ENCODE peak calls at places on chromosomes 13 and 19, in seven cellular contexts. N, E, M, D, W, R and B are unnamed samples.

GRCh38 chr19:29764322-29764721 is 47.5 kb upstream of the CCNE1 start:
- DNase-seq in N (no peak), E (no peak), M (no peak), D (no peak), W (no peak), R (no peak), B (no peak)

GRCh38 chr13:72539925-72540324 is 187.5 kb downstream of the MZT1 start:
- DNase-seq in N (no peak), E (no peak), M (no peak), D (no peak), W (no peak), R (no peak), B (no peak)

GRCh38 chr19:36916991-36917390 is 859 bp downstream of the ZNF568 start:
- DNase-seq in N (peak), E (no peak), M (peak), D (no peak), W (no peak), R (peak), B (no peak)

GRCh38 chr13:36736119-36736726 is 62.4 kb downstream of the SERTM1 start:
- DNase-seq in N (peak), E (no peak), M (peak), D (no peak), W (peak), R (peak), B (no peak)

GRCh38 chr13:114035583-114036501 is 62.0 kb upstream of the C13orf46 start:
- DNase-seq in N (peak), E (no peak), M (peak), D (no peak), W (no peak), R (peak), B (no peak)

GRCh38 chr13:51646041-51646670 is 61.9 kb downstream of the WDFY2 start:
- DNase-seq in N (no peak), E (no peak), M (no peak), D (no peak), W (no peak), R (peak), B (no peak)

GRCh38 chr19:13234518-13234917 is 84.3 kb downstream of the IER2 start:
- DNase-seq in N (peak), E (no peak), M (no peak), D (no peak), W (peak), R (peak), B (peak)

GRCh38 chr13:112689498-112690241 is at the start of gene ATP11A:
- DNase-seq in N (peak), E (peak), M (peak), D (peak), W (peak), R (peak), B (peak)

GRCh38 chr19:16585808-16586476 is 13.7 kb upstream of the SLC35E1 start:
- DNase-seq in N (no peak), E (no peak), M (peak), D (no peak), W (no peak), R (no peak), B (no peak)

GRCh38 chr19:29217591-29217990 is 4.6 kb upstream of the UQCRFS1 start:
- DNase-seq in N (no peak), E (no peak), M (no peak), D (no peak), W (no peak), R (no peak), B (no peak)

GRCh38 chr13:113035209-113035800 is 66.3 kb downstream of the MCF2L start:
- DNase-seq in N (no peak), E (no peak), M (no peak), D (no peak), W (no peak), R (no peak), B (no peak)

GRCh38 chr13:90445179-90445578 is 902.3 kb upstream of the MIR17HG start:
- DNase-seq in N (peak), E (no peak), M (peak), D (no peak), W (no peak), R (peak), B (no peak)

GRCh38 chr19:33797821-33798633 is 1.4 kb downstream of the KCTD15 start:
- DNase-seq in N (peak), E (no peak), M (peak), D (no peak), W (peak), R (peak), B (no peak)

GRCh38 chr13:95474992-95475391 is 77.5 kb upstream of the CLDN10 start:
- DNase-seq in N (no peak), E (no peak), M (no peak), D (no peak), W (no peak), R (peak), B (no peak)

GRCh38 chr19:50461066-50461875 is 15.0 kb upstream of the EMC10 start:
- DNase-seq in N (peak), E (no peak), M (peak), D (no peak), W (peak), R (peak), B (no peak)

GRCh38 chr19:42193706-42194105 is 23.8 kb downstream of the DEDD2 start:
- DNase-seq in N (peak), E (no peak), M (peak), D (no peak), W (no peak), R (no peak), B (no peak)

GRCh38 chr13:41788552-41788951 is 172.4 kb downstream of the VWA8 start:
- DNase-seq in N (no peak), E (no peak), M (no peak), D (no peak), W (no peak), R (no peak), B (no peak)

GRCh38 chr13:50574731-50575130 is 268.8 kb downstream of the DLEU7 start:
- DNase-seq in N (no peak), E (no peak), M (no peak), D (no peak), W (no peak), R (no peak), B (no peak)

GRCh38 chr13:102402292-102402691 is 444 bp upstream of the FGF14 start:
- DNase-seq in N (peak), E (no peak), M (peak), D (no peak), W (peak), R (peak), B (no peak)

GRCh38 chr13:113616991-113617749 is 32.6 kb downstream of the TFDP1 start:
- DNase-seq in N (no peak), E (no peak), M (peak), D (no peak), W (no peak), R (peak), B (no peak)

GRCh38 chr19:43768273-43769050 is 12.3 kb downstream of the KCNN4 start:
- DNase-seq in N (no peak), E (no peak), M (no peak), D (no peak), W (no peak), R (no peak), B (peak)

GRCh38 chr13:109778102-109778542 is 8.3 kb downstream of the IRS2 start:
- DNase-seq in N (no peak), E (no peak), M (peak), D (no peak), W (no peak), R (peak), B (no peak)

GRCh38 chr19:4343056-4343844 is at the start of gene MPND:
- DNase-seq in N (peak), E (peak), M (peak), D (peak), W (peak), R (peak), B (peak)

GRCh38 chr19:51136333-51136732 is 5.8 kb upstream of the SIGLEC7 start:
- DNase-seq in N (no peak), E (no peak), M (no peak), D (no peak), W (no peak), R (no peak), B (no peak)

DNA sequence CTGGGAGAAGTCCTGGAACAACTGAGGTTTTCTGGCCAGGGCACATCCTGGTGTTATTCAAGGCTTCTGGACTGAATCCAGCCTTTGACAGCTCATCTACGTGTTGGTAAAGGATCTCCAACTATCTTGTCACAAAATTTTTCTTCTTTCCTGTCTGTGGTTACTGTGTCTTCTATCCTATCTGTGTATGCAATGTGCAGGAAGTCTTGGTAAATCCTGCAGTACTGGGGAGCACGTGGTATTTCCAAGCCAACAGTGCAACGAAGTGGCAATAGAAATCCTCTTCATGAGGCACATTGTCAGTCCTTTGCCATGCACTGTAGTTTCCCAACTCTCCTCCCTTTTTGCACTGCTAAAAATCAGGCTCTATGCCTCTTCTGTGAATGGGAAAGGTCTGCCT is 86.7 kb downstream of the ZNF100 start:
- DNase-seq in N (no peak), E (no peak), M (no peak), D (no peak), W (no peak), R (no peak), B (no peak)
- TF ChIP-seq CTCF in N (no peak), E (no peak), M (no peak), D (no peak), W (no peak), R (no peak), B (no peak)

GRCh38 chr19:10334340-10335148 is 1.2 kb upstream of the RAVER1 start:
- DNase-seq in N (peak), E (peak), M (peak), D (peak), W (peak), R (peak), B (peak)
- TF ChIP-seq CTCF in N (no peak), E (no peak), M (no peak), D (peak), W (no peak), R (peak), B (no peak)

GRCh38 chr19:18310966-18311365 is 11.9 kb downstream of the LSM4 start:
- DNase-seq in N (no peak), E (no peak), M (no peak), D (no peak), W (no peak), R (no peak), B (no peak)

GRCh38 chr19:18310118-18310909 is 12.6 kb downstream of the LSM4 start:
- DNase-seq in N (no peak), E (no peak), M (no peak), D (no peak), W (no peak), R (no peak), B (no peak)

GRCh38 chr19:18311495-18311894 is 11.4 kb downstream of the LSM4 start:
- DNase-seq in N (no peak), E (no peak), M (no peak), D (no peak), W (no peak), R (no peak), B (no peak)

GRCh38 chr19:18312021-18312534 is 10.8 kb downstream of the LSM4 start:
- DNase-seq in N (no peak), E (no peak), M (no peak), D (no peak), W (no peak), R (no peak), B (no peak)

GRCh38 chr19:18313398-18313797 is 9.5 kb downstream of the LSM4 start:
- DNase-seq in N (no peak), E (no peak), M (no peak), D (no peak), W (no peak), R (no peak), B (no peak)
- TF ChIP-seq CTCF in N (no peak), E (no peak), M (no peak), D (no peak), W (no peak), R (no peak), B (no peak)

DNA sequence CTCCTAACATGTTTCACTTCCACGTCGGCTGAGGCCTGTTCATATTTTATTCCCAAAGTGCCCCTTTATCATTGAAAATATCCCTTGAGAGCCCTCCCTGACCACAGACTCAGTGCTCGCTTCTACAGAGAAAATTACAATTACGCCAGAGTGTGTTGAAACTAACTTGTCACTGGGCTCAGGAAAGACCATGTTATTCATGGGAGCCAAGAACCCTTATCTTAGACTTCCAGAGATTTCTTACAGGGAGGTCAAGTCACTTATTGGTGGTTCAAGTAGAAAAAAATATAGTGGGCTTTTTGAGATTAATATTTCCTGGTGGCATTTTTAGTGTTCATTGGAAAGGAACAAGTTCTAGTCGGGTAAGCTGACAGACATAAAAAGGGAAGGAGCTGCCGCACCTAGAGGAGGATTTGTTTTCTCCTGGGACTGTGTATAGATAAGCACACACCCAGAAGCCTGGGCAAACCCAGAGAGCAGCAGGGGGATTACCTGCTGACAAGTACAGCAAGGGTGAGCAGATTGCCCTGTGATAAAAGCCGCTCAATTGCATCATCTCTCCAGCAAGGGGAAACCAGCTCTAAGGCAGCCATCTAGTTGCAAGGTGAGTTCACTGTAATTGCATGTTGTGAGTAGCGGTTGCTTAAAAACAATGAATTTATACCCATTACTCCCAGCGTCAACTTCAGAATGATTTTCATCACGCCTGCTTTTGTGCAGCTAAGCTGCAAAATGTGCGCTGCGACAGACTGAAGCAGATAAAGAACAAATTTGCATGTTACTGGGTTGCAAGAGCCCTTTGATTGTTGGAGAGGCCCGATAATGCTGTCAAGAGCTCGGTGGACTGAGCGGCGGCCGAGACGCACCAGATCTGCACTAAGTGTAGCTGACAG is 46.2 kb downstream of the DCT start:
- DNase-seq in N (no peak), E (no peak), M (no peak), D (no peak), W (no peak), R (peak), B (no peak)
- TF ChIP-seq CTCF in N (no peak), E (no peak), M (no peak), D (no peak), W (no peak), R (no peak), B (no peak)

GRCh38 chr13:81664872-81665271 is 1323.9 kb upstream of the SPRY2 start:
- DNase-seq in N (no peak), E (no peak), M (no peak), D (no peak), W (no peak), R (no peak), B (no peak)

GRCh38 chr13:81658598-81659370 is 1317.9 kb upstream of the SPRY2 start:
- DNase-seq in N (no peak), E (no peak), M (no peak), D (no peak), W (no peak), R (no peak), B (no peak)

GRCh38 chr13:81659984-81660383 is 1319.1 kb upstream of the SPRY2 start:
- DNase-seq in N (no peak), E (no peak), M (no peak), D (no peak), W (no peak), R (no peak), B (no peak)
- TF ChIP-seq CTCF in N (no peak), E (no peak), M (no peak), D (no peak), W (no peak), R (no peak), B (no peak)

DNA sequence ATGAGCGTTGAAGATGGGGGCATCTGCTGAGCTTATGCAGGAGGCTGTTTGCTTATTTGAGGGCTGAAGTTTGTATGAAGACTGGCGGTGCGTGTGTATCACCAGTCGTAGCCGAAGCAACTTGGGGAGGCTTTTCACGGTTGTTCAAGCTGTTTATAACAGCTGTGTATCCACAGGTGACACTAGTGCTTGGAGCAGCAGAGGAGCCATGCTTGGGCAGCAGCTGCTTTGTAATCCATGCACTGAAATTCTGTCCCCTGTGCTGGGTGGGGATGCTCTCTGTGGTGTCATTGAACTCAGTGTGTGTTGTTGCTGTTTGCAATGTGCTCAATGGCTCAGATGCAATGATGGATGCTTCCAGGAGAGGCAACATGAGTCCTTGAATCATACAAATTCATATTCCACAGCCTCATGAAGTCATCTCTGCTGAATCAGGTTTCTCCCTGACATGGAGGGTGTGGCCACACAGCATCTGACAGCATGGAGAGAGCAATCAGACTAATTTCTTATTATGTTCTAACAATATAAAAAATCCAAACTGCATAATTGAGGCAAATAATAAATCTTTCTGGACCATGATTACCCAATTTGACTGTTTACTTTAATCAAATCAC is 18.8 kb upstream of the GTF3A start:
- DNase-seq in N (no peak), E (no peak), M (no peak), D (no peak), W (no peak), R (no peak), B (no peak)
- TF ChIP-seq CTCF in N (no peak), E (no peak), M (no peak), D (no peak), W (no peak), R (no peak), B (no peak)

GRCh38 chr13:32381539-32381938 is 46.4 kb downstream of the N4BP2L1 start:
- DNase-seq in N (peak), E (no peak), M (peak), D (no peak), W (peak), R (peak), B (no peak)
- TF ChIP-seq CTCF in N (peak), E (peak), M (peak), D (peak), W (peak), R (peak), B (peak)